ENCODE peak calls at places on chromosomes 7 and 10, in six cellular contexts. S is GM20000, C is lower leg skin, G is fibroblast of pulmonary artery, R is A549, V is astrocyte of the spinal cord. K is an unnamed sample.

GRCh38 chr10:33365871-33366411 is 31.5 kb upstream of the NRP1 start:
- DNase-seq in S (no peak), C (no peak), G (peak; percentile 89), R (peak; percentile 21), V (peak; percentile 94), K (peak; percentile 85)

GRCh38 chr7:129169171-129169643 is 19.2 kb upstream of the SMO start:
- DNase-seq in S (peak; percentile 78), C (peak; percentile 89), G (no peak), R (no peak), V (peak; percentile 22), K (peak; percentile 60)

GRCh38 chr7:155809332-155809946 is 2.8 kb downstream of the SHH start:
- DNase-seq in S (peak; percentile 56), C (no peak), G (no peak), R (no peak), V (no peak), K (no peak)

GRCh38 chr10:114631678-114632417 is 26.2 kb downstream of the ABLIM1 start:
- DNase-seq in S (peak; percentile 38), C (peak; percentile 90), G (no peak), R (peak; percentile 33), V (peak; percentile 42), K (peak; percentile 13)

GRCh38 chr7:50612704-50613103 is 47.5 kb upstream of the DDC start:
- DNase-seq in S (no peak), C (no peak), G (no peak), R (no peak), V (no peak), K (no peak)

GRCh38 chr7:15571303-15571878 is 9.6 kb upstream of the AGMO start:
- DNase-seq in S (no peak), C (no peak), G (peak; percentile 28), R (no peak), V (peak; percentile 67), K (no peak)

GRCh38 chr7:286278-286677 is 3.7 kb upstream of the FOXL3 start:
- DNase-seq in S (no peak), C (no peak), G (no peak), R (no peak), V (no peak), K (no peak)

GRCh38 chr10:103761075-103761920 is 94.1 kb downstream of the SH3PXD2A start:
- DNase-seq in S (no peak), C (no peak), G (peak; percentile 25), R (no peak), V (peak; percentile 42), K (peak; percentile 35)

GRCh38 chr7:145053781-145054180 is 217.9 kb upstream of the TPK1 start:
- DNase-seq in S (no peak), C (no peak), G (no peak), R (no peak), V (no peak), K (no peak)

GRCh38 chr10:102832987-102833386 is 4.2 kb downstream of the CYP17A1 start:
- DNase-seq in S (no peak), C (no peak), G (no peak), R (no peak), V (no peak), K (no peak)

GRCh38 chr7:37045786-37046185 is 321.5 kb upstream of the AOAH start:
- DNase-seq in S (no peak), C (no peak), G (no peak), R (no peak), V (no peak), K (peak; percentile 17)

GRCh38 chr7:11923376-11923922 is 91.5 kb upstream of the THSD7A start:
- DNase-seq in S (no peak), C (no peak), G (no peak), R (no peak), V (no peak), K (no peak)

GRCh38 chr7:159119851-159120539 is 24.7 kb downstream of the VIPR2 start:
- DNase-seq in S (no peak), C (no peak), G (no peak), R (no peak), V (no peak), K (no peak)

GRCh38 chr10:127117125-127117524 is 79.3 kb downstream of the INSYN2A start:
- DNase-seq in S (no peak), C (no peak), G (peak; percentile 69), R (peak; percentile 24), V (peak; percentile 69), K (peak; percentile 82)

GRCh38 chr7:67019562-67020390 is 23.1 kb downstream of the TYW1 start:
- DNase-seq in S (no peak), C (peak; percentile 40), G (peak; percentile 14), R (no peak), V (no peak), K (no peak)

GRCh38 chr10:49140306-49141175 is 6.7 kb upstream of the FAM170B start:
- DNase-seq in S (no peak), C (no peak), G (no peak), R (no peak), V (no peak), K (no peak)

GRCh38 chr7:28700790-28701203 is 257.3 kb downstream of the TRIL start:
- DNase-seq in S (no peak), C (no peak), G (no peak), R (no peak), V (peak; percentile 26), K (no peak)

GRCh38 chr10:97485647-97486281 is 12.5 kb downstream of the MMS19 start:
- DNase-seq in S (no peak), C (no peak), G (no peak), R (no peak), V (no peak), K (no peak)

GRCh38 chr7:142327555-142327954 is 69.7 kb upstream of the PRSS58 start:
- DNase-seq in S (no peak), C (no peak), G (no peak), R (no peak), V (no peak), K (no peak)

GRCh38 chr7:159096736-159097581 is 47.7 kb downstream of the VIPR2 start:
- DNase-seq in S (no peak), C (peak; percentile 79), G (no peak), R (no peak), V (no peak), K (peak; percentile 61)

GRCh38 chr10:128530301-128530700 is 404.1 kb upstream of the MKI67 start:
- DNase-seq in S (no peak), C (no peak), G (peak; percentile 3), R (peak; percentile 20), V (no peak), K (peak; percentile 18)

GRCh38 chr7:8133188-8133848 is 128.6 kb downstream of the ICA1 start:
- DNase-seq in S (no peak), C (no peak), G (no peak), R (no peak), V (no peak), K (no peak)

GRCh38 chr10:1024103-1024502 is 1.6 kb downstream of the IDI2 start:
- DNase-seq in S (no peak), C (no peak), G (no peak), R (no peak), V (no peak), K (no peak)

GRCh38 chr7:29194206-29194593 is 375 bp upstream of the CHN2 start:
- DNase-seq in S (no peak), C (peak; percentile 85), G (no peak), R (no peak), V (no peak), K (peak; percentile 42)

GRCh38 chr7:24896031-24896433 is 83.9 kb downstream of the OSBPL3 start:
- DNase-seq in S (peak; percentile 61), C (no peak), G (no peak), R (no peak), V (no peak), K (no peak)
- TF ChIP-seq CTCF in S (no peak), C (no peak), G (no peak), R (no peak), V (no peak), K (no peak)

GRCh38 chr10:109647627-109648026 is 275.7 kb downstream of the XPNPEP1 start:
- DNase-seq in S (no peak), C (no peak), G (no peak), R (no peak), V (no peak), K (no peak)
- TF ChIP-seq CTCF in S (no peak), C (no peak), G (no peak), R (no peak), V (no peak), K (no peak)

DNA sequence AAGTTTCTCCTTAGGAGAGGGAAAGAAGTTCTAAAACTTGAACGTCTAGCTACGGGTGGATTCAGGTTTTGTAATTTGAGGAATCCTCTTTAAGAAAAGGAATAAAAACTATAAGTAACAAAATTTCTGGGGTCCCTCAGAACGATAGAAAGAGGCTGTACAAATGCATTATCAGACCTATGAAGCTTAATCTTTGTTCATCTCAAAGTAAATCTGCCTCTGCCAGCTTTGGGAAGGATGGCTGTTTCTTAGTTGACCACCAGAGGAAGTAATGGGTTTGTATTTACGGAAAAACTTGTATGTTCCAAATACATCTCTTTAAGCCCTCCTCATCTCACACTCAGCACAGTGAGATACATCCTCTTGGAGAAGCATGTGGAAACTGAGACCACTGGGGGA is 864 bp downstream of the PSTK start:
- DNase-seq in S (peak; percentile 30), C (no peak), G (peak; percentile 60), R (peak; percentile 57), V (peak; percentile 68), K (peak; percentile 54)
- TF ChIP-seq CTCF in S (no peak), C (no peak), G (peak; percentile 53), R (peak; percentile 33), V (peak; percentile 54), K (peak; percentile 48)

GRCh38 chr7:85750454-85750949 is 563.6 kb upstream of the SEMA3D start:
- DNase-seq in S (peak; percentile 47), C (no peak), G (peak; percentile 64), R (no peak), V (peak; percentile 48), K (peak; percentile 64)
- TF ChIP-seq CTCF in S (peak; percentile 78), C (no peak), G (peak; percentile 86), R (peak; percentile 62), V (peak; percentile 80), K (peak; percentile 82)